ENCODE peak calls at places on chromosomes 16 and 17, in nine cellular contexts. V, H, J, U, B, E, R, C and D are unnamed samples.

GRCh38 chr17:74280093-74280513 is 6.1 kb downstream of the DNAI2 start:
- DNase-seq in U (no peak), C (no peak), R (no peak), J (no peak), V (no peak), H (peak), E (peak), B (no peak), D (no peak)

GRCh38 chr16:69563605-69564580 is 1.9 kb upstream of the NFAT5 start:
- DNase-seq in E (peak), C (peak), V (no peak), H (peak), B (peak), R (peak), U (no peak), J (no peak), D (peak)

GRCh38 chr17:38559025-38559879 is 46.5 kb downstream of the SRCIN1 start:
- DNase-seq in V (no peak), J (peak), C (peak), U (peak), E (peak), H (peak), R (peak), B (peak), D (peak)

GRCh38 chr16:2325181-2325580 is 15.3 kb downstream of the ABCA3 start:
- DNase-seq in H (no peak), E (no peak), J (no peak), B (no peak), U (no peak), V (no peak), R (no peak), C (no peak), D (no peak)

GRCh38 chr16:77191259-77191969 is 424 bp downstream of the MON1B start:
- DNase-seq in E (peak), U (no peak), C (no peak), V (no peak), J (peak), B (no peak), H (no peak), R (no peak), D (peak)

GRCh38 chr16:85425061-85425662 is 188.0 kb upstream of the GSE1 start:
- DNase-seq in V (no peak), U (peak), J (peak), E (peak), R (no peak), C (no peak), B (no peak), H (no peak), D (no peak)

GRCh38 chr17:34401165-34401564 is 38.1 kb upstream of the CCL1 start:
- DNase-seq in R (no peak), U (no peak), C (no peak), B (no peak), V (no peak), E (no peak), J (no peak), H (no peak), D (no peak)

GRCh38 chr16:11836653-11837244 is 14.6 kb downstream of the RSL1D1 start:
- DNase-seq in V (no peak), J (no peak), E (no peak), R (peak), B (peak), U (no peak), C (peak), H (no peak), D (peak)

GRCh38 chr17:48043171-48043570 is 5.0 kb upstream of the NFE2L1 start:
- DNase-seq in U (no peak), R (no peak), E (no peak), B (no peak), V (no peak), J (no peak), C (no peak), H (no peak), D (peak)

GRCh38 chr17:16925461-16926060 is 46.4 kb downstream of the TNFRSF13B start:
- DNase-seq in R (no peak), E (no peak), C (no peak), B (no peak), H (no peak), V (no peak), U (no peak), J (peak), D (no peak)

GRCh38 chr17:48927978-48928716 is 16.5 kb downstream of the SNF8 start:
- DNase-seq in U (no peak), V (no peak), R (no peak), H (no peak), B (no peak), C (no peak), J (no peak), E (no peak), D (no peak)

GRCh38 chr17:50204431-50204830 is 3.0 kb upstream of the COL1A1 start:
- DNase-seq in J (no peak), U (no peak), H (no peak), C (no peak), E (no peak), V (no peak), R (no peak), B (no peak), D (no peak)

GRCh38 chr16:81697321-81697885 is 81.7 kb upstream of the PLCG2 start:
- DNase-seq in V (no peak), H (peak), R (peak), B (peak), U (peak), J (peak), E (peak), C (peak), D (peak)

DNA sequence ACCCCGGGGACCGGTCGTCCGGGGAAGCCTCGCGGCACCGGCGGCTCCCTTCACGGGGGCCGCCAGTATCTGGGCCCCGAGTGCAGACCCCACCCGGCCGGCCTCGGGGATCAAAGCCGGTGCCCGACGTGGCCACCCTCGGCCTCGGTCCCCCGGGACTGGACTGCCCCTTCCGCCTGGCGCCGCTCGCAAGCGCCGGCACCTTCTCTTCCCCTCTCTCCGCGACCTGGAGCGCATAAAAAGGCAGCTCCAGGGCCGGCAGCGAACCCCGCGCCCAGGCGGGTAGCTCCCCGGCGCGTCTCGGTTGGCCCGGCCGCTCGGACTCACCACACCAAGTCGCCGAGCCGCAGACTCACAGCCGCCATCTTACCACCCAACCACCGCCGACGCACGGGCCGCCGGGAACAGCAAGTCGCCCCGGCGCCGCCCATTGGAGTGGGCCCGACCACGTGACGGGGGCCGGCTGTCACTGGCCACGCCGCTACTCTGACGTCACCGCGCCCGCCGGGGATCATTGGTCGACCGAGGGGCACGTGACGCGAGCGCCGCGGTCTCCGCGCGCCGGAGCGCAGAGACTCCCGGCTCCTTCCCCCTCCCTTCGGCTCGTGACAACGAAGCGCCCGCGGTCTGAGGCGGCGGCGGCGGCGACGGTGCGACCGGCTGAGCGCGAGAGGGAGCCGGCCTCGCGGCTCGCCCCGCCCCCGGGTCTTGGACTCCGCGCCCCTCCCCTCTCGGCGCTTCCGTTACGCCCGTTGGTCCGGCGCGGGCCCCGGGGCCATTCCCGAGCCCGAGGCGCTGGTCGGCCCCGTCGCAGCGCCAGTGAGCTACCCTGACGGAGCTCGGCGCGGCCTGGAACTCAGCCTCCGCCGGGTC is at the start of the genes GLYR1 and UBN1:
- DNase-seq in J (peak), B (peak), H (peak), E (peak), C (peak), R (peak), U (peak), V (peak), D (peak)
- TF ChIP-seq CTCF in J (no peak), B (no peak), H (no peak), E (no peak), C (no peak), R (no peak), U (no peak), V (no peak), D (no peak)

DNA sequence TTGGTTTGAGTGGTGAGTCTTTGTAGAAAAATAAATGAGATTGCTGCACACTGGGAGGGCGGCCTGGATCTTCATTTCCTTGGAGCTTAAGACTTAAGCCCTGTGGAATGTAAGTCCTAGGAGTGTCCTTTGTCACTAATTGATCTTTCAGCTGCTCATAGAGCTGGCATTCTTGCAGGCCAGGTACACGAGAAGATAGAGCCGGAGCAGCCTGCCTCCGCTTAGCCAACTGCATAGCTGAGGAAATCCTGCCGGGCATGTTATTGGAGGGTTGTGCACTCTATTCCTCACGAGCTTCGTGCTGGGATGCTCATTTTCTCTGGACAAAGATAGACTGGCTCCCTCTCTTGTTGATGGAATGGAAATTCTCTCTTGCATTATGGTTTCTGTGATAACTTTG is 76.8 kb downstream of the RPA1 start:
- DNase-seq in J (peak), E (no peak), U (no peak), B (no peak), V (no peak), C (no peak), R (no peak), H (no peak), D (peak)
- TF ChIP-seq CTCF in J (no peak), E (no peak), U (no peak), B (no peak), V (no peak), C (no peak), R (no peak), H (no peak), D (no peak)

DNA sequence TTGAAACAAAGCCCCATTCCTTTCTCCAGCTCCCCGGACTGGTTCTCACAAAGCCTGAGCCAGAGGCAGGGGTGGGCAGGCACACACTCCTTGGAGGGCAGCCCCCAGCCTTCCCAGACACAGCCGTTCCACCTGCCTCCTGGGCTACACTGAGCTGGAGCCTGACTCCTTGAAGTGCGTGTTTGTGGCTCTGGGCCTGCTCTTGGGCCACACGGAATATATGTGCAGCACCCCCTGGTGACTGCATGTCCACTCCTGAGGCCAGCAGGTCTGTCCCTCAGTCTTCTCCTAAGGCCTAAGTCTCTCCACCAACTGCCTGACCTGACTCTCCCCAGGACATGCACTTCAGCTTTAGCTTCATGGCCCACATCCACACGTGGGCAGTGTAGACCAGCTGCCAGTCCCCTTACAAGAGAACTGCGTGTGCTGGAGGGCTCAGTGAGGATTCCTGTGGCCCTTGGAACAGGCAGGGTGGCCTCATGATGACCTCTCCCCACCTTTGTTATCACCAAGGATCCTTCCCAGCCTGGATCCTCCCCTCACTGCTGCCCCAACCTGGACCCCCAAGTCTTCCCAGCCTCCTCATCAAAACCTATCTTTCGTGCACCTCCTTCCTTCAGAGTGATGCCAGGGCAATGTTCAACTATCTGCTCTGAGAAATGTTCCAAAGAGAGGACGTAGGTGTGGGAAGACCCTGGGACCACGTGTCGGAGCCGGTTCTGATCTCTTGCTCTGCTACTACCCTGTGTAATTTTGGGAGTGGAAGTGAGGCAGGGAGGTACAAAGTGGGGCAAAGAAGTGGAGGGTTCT is 12.4 kb upstream of the SLC6A2 start:
- DNase-seq in U (no peak), H (no peak), V (no peak), J (no peak), R (no peak), B (no peak), C (no peak), E (no peak), D (no peak)
- TF ChIP-seq CTCF in U (peak), H (no peak), V (no peak), J (no peak), R (peak), B (no peak), C (peak), E (no peak), D (peak)

DNA sequence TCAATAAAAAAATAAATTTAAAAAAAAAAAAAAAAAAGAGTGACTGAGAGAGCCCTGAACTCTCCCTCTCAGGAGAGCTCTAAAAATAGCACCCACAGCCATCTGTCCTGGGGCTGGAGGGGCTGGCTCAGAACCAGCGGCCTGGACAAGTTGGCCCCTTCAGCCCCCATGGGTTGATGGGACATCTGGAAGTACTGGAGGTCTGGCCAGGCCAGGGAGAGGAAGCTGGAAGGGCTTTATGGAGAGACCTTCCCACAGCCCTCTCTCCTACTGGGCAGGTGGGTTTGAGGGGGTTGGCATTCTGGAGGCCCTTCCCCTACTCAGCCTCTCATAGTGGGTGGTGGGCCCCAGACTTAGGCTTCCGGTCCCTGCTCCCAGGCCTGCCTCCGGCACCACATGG is 93.7 kb upstream of the TMEM97 start:
- DNase-seq in C (no peak), H (no peak), U (no peak), R (no peak), B (no peak), J (no peak), V (no peak), E (no peak), D (no peak)
- TF ChIP-seq CTCF in C (no peak), H (no peak), U (no peak), R (no peak), B (no peak), J (no peak), V (no peak), E (no peak), D (no peak)